ENCODE peak calls at places on chromosomes 1 and 21, in four cellular contexts. T is WTC11, C is A549, R is K562. N is an unnamed sample.

GRCh38 chr1:198948895-198949659 is 310.2 kb downstream of the PTPRC start:
- DNase-seq in T (no peak), C (no peak), R (no peak), N (no peak)

GRCh38 chr1:84156210-84156621 is 12.1 kb downstream of the PRKACB start:
- DNase-seq in T (no peak), C (peak), R (no peak), N (no peak)

GRCh38 chr1:147475488-147475887 is 65.8 kb upstream of the BCL9 start:
- DNase-seq in T (no peak), C (no peak), R (no peak), N (no peak)

GRCh38 chr1:151398691-151399065 is 695 bp upstream of the PSMB4 start:
- DNase-seq in T (no peak), C (no peak), R (no peak), N (no peak)

GRCh38 chr1:150094734-150095133 is 27.2 kb downstream of the VPS45 start:
- DNase-seq in T (no peak), C (no peak), R (no peak), N (no peak)

GRCh38 chr1:21295059-21295401 is 4.8 kb upstream of the ECE1 start:
- DNase-seq in T (no peak), C (no peak), R (peak), N (no peak)

GRCh38 chr1:218101409-218101808 is 183.7 kb upstream of the RRP15 start:
- DNase-seq in T (no peak), C (no peak), R (no peak), N (no peak)

GRCh38 chr1:103489881-103490280 is 35.6 kb upstream of the RNPC3 start:
- DNase-seq in T (no peak), C (no peak), R (no peak), N (no peak)

GRCh38 chr1:7388488-7389185 is 382.5 kb upstream of the VAMP3 start:
- DNase-seq in T (no peak), C (no peak), R (no peak), N (no peak)

GRCh38 chr1:182909578-182909977 is 43.4 kb downstream of the SHCBP1L start:
- DNase-seq in T (no peak), C (no peak), R (no peak), N (no peak)

GRCh38 chr1:84083321-84083720 is 60.8 kb upstream of the PRKACB start:
- DNase-seq in T (no peak), C (no peak), R (no peak), N (no peak)

GRCh38 chr1:206655471-206655882 is 20.1 kb downstream of the DYRK3 start:
- DNase-seq in T (no peak), C (no peak), R (no peak), N (no peak)

GRCh38 chr1:231100393-231100792 is 60.3 kb upstream of the FAM89A start:
- DNase-seq in T (no peak), C (no peak), R (no peak), N (no peak)

GRCh38 chr1:17168480-17168878 is 36.4 kb upstream of the PADI1 start:
- DNase-seq in T (no peak), C (no peak), R (no peak), N (no peak)

GRCh38 chr1:50214764-50215163 is 106.0 kb downstream of the ELAVL4 start:
- DNase-seq in T (no peak), C (no peak), R (no peak), N (no peak)

GRCh38 chr21:44989538-44989888 is 49.7 kb downstream of the SLX9 start:
- DNase-seq in T (no peak), C (no peak), R (no peak), N (no peak)

GRCh38 chr21:38743772-38744529 is 61.8 kb upstream of the ETS2 start:
- DNase-seq in T (no peak), C (no peak), R (no peak), N (no peak)

GRCh38 chr1:205579711-205580110 is 52.1 kb downstream of the ELK4 start:
- DNase-seq in T (no peak), C (no peak), R (no peak), N (no peak)

GRCh38 chr1:237219751-237220150 is 177.8 kb downstream of the RYR2 start:
- DNase-seq in T (no peak), C (no peak), R (no peak), N (no peak)

GRCh38 chr1:194818674-194819073 is 1632.3 kb upstream of the B3GALT2 start:
- DNase-seq in T (no peak), C (no peak), R (no peak), N (no peak)

GRCh38 chr1:244881552-244882280 is 17.4 kb upstream of the HNRNPU start:
- DNase-seq in T (no peak), C (no peak), R (no peak), N (no peak)

GRCh38 chr1:205942631-205943159 is 561 bp downstream of the SLC26A9 start:
- DNase-seq in T (no peak), C (no peak), R (no peak), N (no peak)

GRCh38 chr1:64878931-64879710 is 87.2 kb downstream of the JAK1 start:
- DNase-seq in T (no peak), C (no peak), R (no peak), N (no peak)

GRCh38 chr1:223707270-223708000 is 4.9 kb upstream of the CAPN2 start:
- DNase-seq in T (no peak), C (peak), R (peak), N (no peak)

GRCh38 chr1:119348941-119349340 is 19.6 kb upstream of the HAO2 start:
- DNase-seq in T (no peak), C (no peak), R (no peak), N (no peak)

GRCh38 chr1:205800470-205800869 is 12.5 kb downstream of the SLC41A1 start:
- DNase-seq in T (no peak), C (no peak), R (no peak), N (no peak)

GRCh38 chr1:36622741-36623648 is 140.3 kb upstream of the CSF3R start:
- DNase-seq in T (no peak), C (no peak), R (no peak), N (no peak)

GRCh38 chr1:17709981-17710380 is 45.2 kb upstream of the ACTL8 start:
- DNase-seq in T (no peak), C (no peak), R (no peak), N (no peak)

GRCh38 chr1:41580021-41580420 is 95.5 kb upstream of the EDN2 start:
- DNase-seq in T (no peak), C (no peak), R (no peak), N (no peak)

GRCh38 chr1:204480515-204480914 is 14.1 kb downstream of the PIK3C2B start:
- DNase-seq in T (no peak), C (no peak), R (no peak), N (no peak)

GRCh38 chr1:44031900-44032817 is 897 bp upstream of the SLC6A9 start:
- DNase-seq in T (no peak), C (no peak), R (no peak), N (no peak)

GRCh38 chr1:109493805-109494539 is at the start of gene CYB561D1:
- DNase-seq in T (peak), C (peak), R (peak), N (peak)

GRCh38 chr1:230031131-230031530 is 35.9 kb upstream of the GALNT2 start:
- DNase-seq in T (no peak), C (no peak), R (no peak), N (no peak)

GRCh38 chr1:74506311-74506710 is 6.1 kb downstream of the LRRC53 start:
- DNase-seq in T (no peak), C (no peak), R (no peak), N (no peak)

DNA sequence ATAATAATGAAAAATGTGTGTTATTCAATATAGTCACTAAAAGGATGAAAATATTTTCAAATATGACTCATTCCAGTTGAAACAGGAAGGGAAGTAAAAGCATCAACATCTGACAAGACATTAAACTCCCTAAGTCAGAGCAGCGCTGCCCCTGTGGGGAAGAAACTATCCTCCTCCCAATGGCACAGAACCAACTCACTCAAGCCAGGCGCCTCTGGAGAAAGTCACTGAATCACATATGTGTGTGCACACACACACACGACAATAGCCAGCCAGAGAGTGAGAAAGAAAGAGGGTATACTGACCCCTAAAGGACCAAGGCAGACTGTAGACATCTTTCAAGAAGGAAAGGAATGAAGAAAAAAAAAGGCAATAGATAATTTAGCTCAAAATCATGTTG is 126.9 kb downstream of the SETD4 start:
- DNase-seq in T (no peak), C (no peak), R (no peak), N (no peak)
- TF ChIP-seq ESRRA in T (no peak), C (no peak), R (no peak), N (no peak)

GRCh38 chr1:162994921-162995320 is 74.2 kb upstream of the RGS4 start:
- DNase-seq in T (no peak), C (no peak), R (no peak), N (no peak)

GRCh38 chr1:162992945-162993344 is 76.2 kb upstream of the RGS4 start:
- DNase-seq in T (no peak), C (no peak), R (no peak), N (no peak)

GRCh38 chr1:162996261-162996660 is 72.9 kb upstream of the RGS4 start:
- DNase-seq in T (no peak), C (no peak), R (no peak), N (no peak)

GRCh38 chr1:162991444-162991843 is 77.7 kb upstream of the RGS4 start:
- DNase-seq in T (no peak), C (no peak), R (no peak), N (no peak)

GRCh38 chr1:162993866-162994265 is 75.3 kb upstream of the RGS4 start:
- DNase-seq in T (no peak), C (no peak), R (no peak), N (no peak)
- TF ChIP-seq ESRRA in T (no peak), C (no peak), R (no peak), N (no peak)

GRCh38 chr1:173506437-173506836 is 29.3 kb downstream of the PRDX6 start:
- DNase-seq in T (peak), C (peak), R (no peak), N (no peak)

GRCh38 chr1:173505401-173505800 is 28.3 kb downstream of the PRDX6 start:
- DNase-seq in T (no peak), C (no peak), R (no peak), N (no peak)

GRCh38 chr1:173507847-173508209 is 30.7 kb downstream of the PRDX6 start:
- DNase-seq in T (no peak), C (no peak), R (no peak), N (no peak)

GRCh38 chr1:173508541-173508940 is 31.4 kb downstream of the PRDX6 start:
- DNase-seq in T (no peak), C (no peak), R (no peak), N (no peak)

GRCh38 chr1:173507205-173507846 is 30.2 kb downstream of the PRDX6 start:
- DNase-seq in T (no peak), C (no peak), R (no peak), N (no peak)
- TF ChIP-seq ESRRA in T (no peak), C (no peak), R (no peak), N (no peak)

DNA sequence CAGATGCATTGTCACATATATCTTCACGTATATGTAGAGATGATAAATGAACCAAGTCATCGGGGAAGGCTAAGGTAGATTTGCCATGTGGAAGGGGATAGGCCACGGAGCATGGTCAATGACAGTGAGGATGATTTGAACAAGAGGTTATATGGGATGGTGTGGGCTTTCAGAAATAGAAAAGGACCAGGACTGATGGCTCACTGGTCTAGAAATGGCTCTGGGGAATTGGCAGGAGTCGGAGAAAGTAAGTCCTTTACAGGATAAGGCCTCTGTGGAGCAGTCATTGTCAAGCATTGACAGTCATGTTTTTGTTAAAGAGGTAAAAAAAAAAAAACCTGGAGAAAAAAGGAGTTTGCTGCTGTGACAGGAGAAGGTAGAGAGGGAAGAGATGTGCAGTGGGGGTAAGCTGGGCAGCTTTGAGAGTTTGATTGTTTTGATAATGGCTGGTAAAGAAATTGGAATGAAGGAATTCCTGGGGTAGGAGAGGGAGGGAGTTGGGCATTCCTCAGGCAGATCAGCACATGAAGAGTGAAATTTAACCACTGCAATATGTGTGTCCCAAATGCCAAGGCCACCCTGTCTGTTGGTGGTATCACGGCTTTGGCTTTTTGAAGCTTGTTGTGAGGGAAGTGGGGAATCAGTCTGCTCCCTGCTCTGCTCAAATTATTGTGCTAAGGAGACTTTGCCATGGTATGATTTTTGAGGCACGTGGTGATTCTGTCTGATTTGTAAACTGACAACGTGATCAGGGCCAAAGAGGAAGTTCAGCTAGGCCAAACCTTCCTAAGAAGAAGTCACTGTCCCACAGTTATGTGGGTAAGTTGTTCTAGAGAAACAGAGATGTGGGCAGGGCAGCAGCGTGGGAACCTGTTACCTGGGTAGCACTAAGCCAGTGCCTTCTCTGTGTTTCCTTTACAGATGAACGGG is 26.0 kb downstream of the MACF1 start:
- DNase-seq in T (no peak), C (no peak), R (no peak), N (peak)
- TF ChIP-seq ESRRA in T (no peak), C (no peak), R (no peak), N (no peak)

DNA sequence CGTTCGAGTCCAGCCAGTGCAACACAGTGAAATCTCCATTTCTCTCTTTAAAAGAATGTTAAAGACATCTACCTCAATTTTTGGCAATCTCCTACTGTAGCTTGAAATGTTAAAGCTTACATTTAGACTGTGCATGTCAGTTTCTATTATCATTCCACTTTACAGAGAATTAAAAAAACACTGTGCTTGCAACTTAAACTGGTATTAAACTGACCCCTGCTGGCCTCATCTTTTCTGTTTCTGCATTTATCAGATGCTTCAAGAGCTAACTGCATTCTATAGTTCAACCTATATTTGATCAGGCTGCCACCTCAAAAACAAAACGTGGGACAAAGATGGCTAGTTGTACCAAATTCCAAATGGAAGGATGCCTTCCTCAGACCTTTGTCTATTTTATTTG is 226.5 kb downstream of the SMYD3 start:
- DNase-seq in T (no peak), C (no peak), R (no peak), N (no peak)
- TF ChIP-seq ESRRA in T (no peak), C (no peak), R (no peak), N (no peak)

GRCh38 chr1:227257964-227258363 is 60.3 kb downstream of the CDC42BPA start:
- DNase-seq in T (peak), C (no peak), R (no peak), N (no peak)

GRCh38 chr1:227253065-227253464 is 65.2 kb downstream of the CDC42BPA start:
- DNase-seq in T (no peak), C (no peak), R (no peak), N (no peak)

GRCh38 chr1:227260433-227260832 is 57.9 kb downstream of the CDC42BPA start:
- DNase-seq in T (no peak), C (no peak), R (peak), N (no peak)

DNA sequence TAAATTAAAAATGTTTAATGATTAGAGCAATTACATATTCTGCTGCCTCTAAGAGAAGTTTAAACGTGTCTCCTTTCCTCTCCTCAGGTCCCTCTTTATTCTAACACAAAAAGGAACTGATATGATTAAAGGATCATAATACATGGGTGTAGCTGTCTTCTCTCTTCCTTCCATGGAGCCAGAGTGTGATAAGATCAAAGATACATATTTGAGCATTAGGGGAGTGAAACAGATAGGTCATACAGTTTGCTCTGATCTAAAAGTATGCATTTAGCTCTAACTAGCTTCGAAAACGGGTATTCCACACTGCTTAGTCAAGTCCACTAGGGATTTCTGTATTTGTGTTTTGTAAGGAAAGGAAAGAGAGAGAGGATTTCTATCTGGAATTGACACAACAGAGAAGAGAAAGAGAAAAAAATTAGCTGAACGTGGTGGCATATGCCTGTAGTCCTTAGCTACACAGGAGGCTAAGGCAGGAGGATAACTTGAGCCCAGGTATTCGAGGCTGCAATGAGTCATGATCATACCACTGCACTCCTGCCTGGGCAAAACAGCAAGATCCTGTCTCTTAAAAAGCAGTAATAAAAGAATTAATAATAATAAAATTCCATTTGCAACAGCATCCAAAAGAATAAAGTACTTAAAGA is 63.1 kb downstream of the CDC42BPA start:
- DNase-seq in T (no peak), C (no peak), R (no peak), N (no peak)
- TF ChIP-seq ESRRA in T (no peak), C (no peak), R (no peak), N (no peak)

DNA sequence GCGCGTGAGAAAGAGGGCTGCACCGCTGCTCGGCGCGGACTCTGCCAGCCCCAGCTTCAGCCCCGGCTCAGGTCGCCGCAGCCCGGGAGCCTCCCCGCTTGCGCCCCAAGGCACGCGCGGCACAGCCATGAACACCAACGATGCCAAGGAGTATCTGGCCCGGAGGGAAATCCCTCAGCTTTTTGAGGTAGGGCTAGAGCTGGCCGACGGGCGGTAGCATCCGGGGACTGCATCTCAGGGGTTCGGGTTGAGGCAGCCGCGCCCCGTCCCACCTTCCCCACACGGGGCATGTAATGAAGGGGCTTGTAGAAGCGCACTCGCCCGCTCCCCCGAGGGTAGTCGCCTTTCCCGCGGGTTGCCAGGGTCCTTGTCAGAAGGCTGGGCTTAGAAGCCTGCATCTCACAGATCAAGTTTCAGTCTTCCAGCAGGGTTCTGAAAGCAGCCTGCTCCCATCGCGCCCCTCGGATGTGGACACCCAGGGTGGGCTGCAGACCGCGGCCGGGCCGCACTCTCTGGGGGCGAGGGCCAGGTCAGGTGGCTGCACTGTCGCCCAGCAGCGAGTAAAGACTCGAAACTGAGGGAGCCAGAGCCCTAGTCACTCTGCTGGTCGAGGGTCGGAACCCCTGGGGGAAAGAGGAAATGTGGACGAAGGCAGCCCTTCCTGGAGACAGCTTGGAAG is 507 bp downstream of the AK5 start:
- DNase-seq in T (peak), C (peak), R (no peak), N (no peak)
- TF ChIP-seq ESRRA in T (no peak), C (no peak), R (no peak), N (no peak)

GRCh38 chr1:1764876-1765478 is 13.3 kb downstream of the NADK start:
- DNase-seq in T (peak), C (no peak), R (no peak), N (no peak)
- TF ChIP-seq ESRRA in T (no peak), C (no peak), R (no peak), N (no peak)